ENCODE peak calls at places on chromosomes 3 and 15, in five cellular contexts. One of them, this sample, is unnamed.

GRCh38 chr3:96466441-96466840 is 348.0 kb upstream of the EPHA6 start:
- DNase-seq in activated naive CD4-positive, alpha-beta T cell: no peak
- DNase-seq in naive B cell: no peak
- DNase-seq in C1 segment of cervical spinal cord: no peak
- DNase-seq in tibial artery: no peak
- DNase-seq in this sample: no peak

GRCh38 chr3:52723935-52724334 is 18.0 kb downstream of the SPCS1 start:
- DNase-seq in C1 segment of cervical spinal cord: no peak
- DNase-seq in activated naive CD4-positive, alpha-beta T cell: no peak
- DNase-seq in tibial artery: no peak
- DNase-seq in naive B cell: no peak
- DNase-seq in this sample: no peak

GRCh38 chr15:34799149-34799824 is 3.9 kb upstream of the ACTC1 start:
- DNase-seq in C1 segment of cervical spinal cord: no peak
- DNase-seq in activated naive CD4-positive, alpha-beta T cell: no peak
- DNase-seq in tibial artery: peak
- DNase-seq in naive B cell: no peak
- DNase-seq in this sample: no peak

GRCh38 chr3:88132894-88133293 is 16.9 kb upstream of the C3orf38 start:
- DNase-seq in tibial artery: no peak
- DNase-seq in C1 segment of cervical spinal cord: no peak
- DNase-seq in activated naive CD4-positive, alpha-beta T cell: no peak
- DNase-seq in naive B cell: no peak
- DNase-seq in this sample: no peak

GRCh38 chr3:105355355-105356063 is 11.2 kb upstream of the ALCAM start:
- DNase-seq in tibial artery: no peak
- DNase-seq in naive B cell: no peak
- DNase-seq in C1 segment of cervical spinal cord: no peak
- DNase-seq in activated naive CD4-positive, alpha-beta T cell: no peak
- DNase-seq in this sample: no peak

GRCh38 chr15:42832577-42832976 is 88.0 kb downstream of the TTBK2 start:
- DNase-seq in C1 segment of cervical spinal cord: no peak
- DNase-seq in tibial artery: no peak
- DNase-seq in activated naive CD4-positive, alpha-beta T cell: no peak
- DNase-seq in naive B cell: no peak
- DNase-seq in this sample: no peak

GRCh38 chr3:171402281-171402680 is 57.9 kb downstream of the TNIK start:
- DNase-seq in C1 segment of cervical spinal cord: no peak
- DNase-seq in naive B cell: no peak
- DNase-seq in activated naive CD4-positive, alpha-beta T cell: no peak
- DNase-seq in tibial artery: no peak
- DNase-seq in this sample: no peak

GRCh38 chr3:28224430-28224829 is 17.0 kb upstream of the CMC1 start:
- DNase-seq in tibial artery: no peak
- DNase-seq in C1 segment of cervical spinal cord: no peak
- DNase-seq in activated naive CD4-positive, alpha-beta T cell: no peak
- DNase-seq in naive B cell: no peak
- DNase-seq in this sample: no peak

GRCh38 chr15:29860872-29861271 is 38.6 kb upstream of the TJP1 start:
- DNase-seq in naive B cell: no peak
- DNase-seq in tibial artery: no peak
- DNase-seq in C1 segment of cervical spinal cord: no peak
- DNase-seq in activated naive CD4-positive, alpha-beta T cell: no peak
- DNase-seq in this sample: no peak

GRCh38 chr15:100878601-100879000 is 1.0 kb upstream of the ALDH1A3 start:
- DNase-seq in C1 segment of cervical spinal cord: no peak
- DNase-seq in tibial artery: no peak
- DNase-seq in naive B cell: no peak
- DNase-seq in activated naive CD4-positive, alpha-beta T cell: no peak
- DNase-seq in this sample: no peak

GRCh38 chr3:127064391-127065137 is 81.6 kb downstream of the PLXNA1 start:
- DNase-seq in tibial artery: no peak
- DNase-seq in naive B cell: no peak
- DNase-seq in C1 segment of cervical spinal cord: no peak
- DNase-seq in activated naive CD4-positive, alpha-beta T cell: no peak
- DNase-seq in this sample: no peak

GRCh38 chr3:195224156-195224979 is 46.6 kb downstream of the XXYLT1 start:
- DNase-seq in tibial artery: peak
- DNase-seq in C1 segment of cervical spinal cord: no peak
- DNase-seq in naive B cell: no peak
- DNase-seq in activated naive CD4-positive, alpha-beta T cell: no peak
- DNase-seq in this sample: no peak

GRCh38 chr3:31242026-31242455 is 290.7 kb upstream of the STT3B start:
- DNase-seq in C1 segment of cervical spinal cord: no peak
- DNase-seq in tibial artery: no peak
- DNase-seq in activated naive CD4-positive, alpha-beta T cell: no peak
- DNase-seq in naive B cell: no peak
- DNase-seq in this sample: no peak

GRCh38 chr3:169362261-169362660 is 301.3 kb downstream of the MECOM start:
- DNase-seq in naive B cell: no peak
- DNase-seq in C1 segment of cervical spinal cord: no peak
- DNase-seq in tibial artery: no peak
- DNase-seq in activated naive CD4-positive, alpha-beta T cell: no peak
- DNase-seq in this sample: no peak

GRCh38 chr3:115363071-115363470 is 216.0 kb upstream of the ZBTB20 start:
- DNase-seq in naive B cell: no peak
- DNase-seq in activated naive CD4-positive, alpha-beta T cell: no peak
- DNase-seq in C1 segment of cervical spinal cord: no peak
- DNase-seq in tibial artery: no peak
- DNase-seq in this sample: no peak

GRCh38 chr15:58086479-58086878 is 21.0 kb upstream of the ALDH1A2 start:
- DNase-seq in tibial artery: no peak
- DNase-seq in naive B cell: no peak
- DNase-seq in C1 segment of cervical spinal cord: no peak
- DNase-seq in activated naive CD4-positive, alpha-beta T cell: no peak
- DNase-seq in this sample: no peak

GRCh38 chr15:37045859-37046318 is 54.5 kb downstream of the MEIS2 start:
- DNase-seq in tibial artery: no peak
- DNase-seq in naive B cell: no peak
- DNase-seq in C1 segment of cervical spinal cord: no peak
- DNase-seq in activated naive CD4-positive, alpha-beta T cell: no peak
- DNase-seq in this sample: peak

GRCh38 chr15:81075272-81075671 is 58.8 kb upstream of the CFAP161 start:
- DNase-seq in tibial artery: no peak
- DNase-seq in activated naive CD4-positive, alpha-beta T cell: no peak
- DNase-seq in naive B cell: no peak
- DNase-seq in C1 segment of cervical spinal cord: no peak
- DNase-seq in this sample: no peak

GRCh38 chr15:70236306-70237103 is 138.8 kb upstream of the TLE3 start:
- DNase-seq in tibial artery: no peak
- DNase-seq in activated naive CD4-positive, alpha-beta T cell: no peak
- DNase-seq in naive B cell: peak
- DNase-seq in C1 segment of cervical spinal cord: no peak
- DNase-seq in this sample: no peak

GRCh38 chr3:147854542-147854941 is 445.4 kb downstream of the ZIC1 start:
- DNase-seq in tibial artery: no peak
- DNase-seq in activated naive CD4-positive, alpha-beta T cell: no peak
- DNase-seq in C1 segment of cervical spinal cord: no peak
- DNase-seq in naive B cell: no peak
- DNase-seq in this sample: no peak

GRCh38 chr3:126816956-126817777 is 113.1 kb downstream of the CHCHD6 start:
- DNase-seq in naive B cell: no peak
- DNase-seq in tibial artery: no peak
- DNase-seq in C1 segment of cervical spinal cord: no peak
- DNase-seq in activated naive CD4-positive, alpha-beta T cell: no peak
- DNase-seq in this sample: peak

GRCh38 chr3:56185827-56186226 is 282.4 kb downstream of the ERC2 start:
- DNase-seq in tibial artery: no peak
- DNase-seq in C1 segment of cervical spinal cord: no peak
- DNase-seq in activated naive CD4-positive, alpha-beta T cell: no peak
- DNase-seq in naive B cell: no peak
- DNase-seq in this sample: no peak

GRCh38 chr3:167808910-167809309 is 73.4 kb downstream of the SERPINI1 start:
- DNase-seq in activated naive CD4-positive, alpha-beta T cell: no peak
- DNase-seq in naive B cell: no peak
- DNase-seq in C1 segment of cervical spinal cord: no peak
- DNase-seq in tibial artery: no peak
- DNase-seq in this sample: no peak

GRCh38 chr15:77541421-77542181 is 91.1 kb downstream of the LINGO1 start:
- DNase-seq in C1 segment of cervical spinal cord: peak
- DNase-seq in naive B cell: no peak
- DNase-seq in activated naive CD4-positive, alpha-beta T cell: no peak
- DNase-seq in tibial artery: peak
- DNase-seq in this sample: no peak

GRCh38 chr3:157127831-157128767 is 31.8 kb downstream of the CCNL1 start:
- DNase-seq in naive B cell: no peak
- DNase-seq in tibial artery: peak
- DNase-seq in activated naive CD4-positive, alpha-beta T cell: peak
- DNase-seq in C1 segment of cervical spinal cord: no peak
- DNase-seq in this sample: no peak

GRCh38 chr15:74655424-74655823 is 39.8 kb downstream of the CLK3 start:
- DNase-seq in C1 segment of cervical spinal cord: no peak
- DNase-seq in activated naive CD4-positive, alpha-beta T cell: no peak
- DNase-seq in tibial artery: no peak
- DNase-seq in naive B cell: no peak
- DNase-seq in this sample: no peak

GRCh38 chr15:73897441-73898261 is 24.3 kb downstream of the TBC1D21 start:
- DNase-seq in tibial artery: peak
- DNase-seq in C1 segment of cervical spinal cord: no peak
- DNase-seq in activated naive CD4-positive, alpha-beta T cell: no peak
- DNase-seq in naive B cell: no peak
- DNase-seq in this sample: no peak

This sample was measured in NCI-H187.